ENCODE peak calls at places on chromosomes 1 and 21, in four cellular contexts. One of them, this sample, is unnamed.

GRCh38 chr1:36446261-36446660 is 4.0 kb downstream of the OSCP1 start:
- DNase-seq in H9: peak; percentile 81
- DNase-seq in mesendoderm: peak; percentile 74
- DNase-seq in IMR-90: no peak
- DNase-seq in this sample: peak; percentile 43

GRCh38 chr1:20440785-20441200 is 45.2 kb downstream of the CAMK2N1 start:
- DNase-seq in H9: peak; percentile 83
- DNase-seq in mesendoderm: peak; percentile 80
- DNase-seq in IMR-90: peak; percentile 47
- DNase-seq in this sample: peak; percentile 52

GRCh38 chr1:100045206-100045605 is 75.4 kb downstream of the SLC35A3 start:
- DNase-seq in H9: no peak
- DNase-seq in mesendoderm: no peak
- DNase-seq in IMR-90: no peak
- DNase-seq in this sample: no peak

GRCh38 chr1:204104331-204105222 is 31.7 kb downstream of the SOX13 start:
- DNase-seq in H9: no peak
- DNase-seq in mesendoderm: no peak
- DNase-seq in IMR-90: no peak
- DNase-seq in this sample: peak; percentile 47

GRCh38 chr1:162855461-162856150 is 5.4 kb downstream of the CCDC190 start:
- DNase-seq in H9: no peak
- DNase-seq in mesendoderm: peak; percentile 36
- DNase-seq in IMR-90: peak; percentile 65
- DNase-seq in this sample: no peak

GRCh38 chr1:84972377-84972987 is 24.4 kb downstream of the MCOLN2 start:
- DNase-seq in H9: no peak
- DNase-seq in mesendoderm: no peak
- DNase-seq in IMR-90: no peak
- DNase-seq in this sample: peak; percentile 33

GRCh38 chr1:165281207-165281901 is 75.2 kb downstream of the LMX1A start:
- DNase-seq in H9: no peak
- DNase-seq in mesendoderm: no peak
- DNase-seq in IMR-90: no peak
- DNase-seq in this sample: no peak

GRCh38 chr1:81032973-81033425 is 767.7 kb upstream of the ADGRL2 start:
- DNase-seq in H9: no peak
- DNase-seq in mesendoderm: no peak
- DNase-seq in IMR-90: no peak
- DNase-seq in this sample: no peak

DNA sequence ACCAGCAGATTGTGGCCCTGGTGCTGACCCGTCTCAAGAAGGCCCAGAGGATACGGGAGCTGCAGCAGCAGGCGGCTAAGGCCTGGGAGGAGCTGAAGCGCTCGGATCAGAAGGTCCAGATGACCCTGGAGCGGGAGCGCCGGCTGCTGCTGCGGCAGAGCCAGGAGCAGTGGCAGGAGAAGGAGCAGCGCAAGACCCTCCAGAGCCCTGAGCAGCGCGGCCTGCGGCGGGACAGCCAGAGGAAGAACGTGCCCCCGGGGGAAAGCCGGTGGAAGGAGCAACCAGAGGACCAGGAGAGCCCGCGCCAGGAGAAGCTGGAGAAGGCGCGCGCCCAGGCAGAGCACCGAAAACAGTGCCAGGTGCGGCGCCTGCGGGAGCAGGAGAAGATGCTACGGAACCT is 1.0 kb downstream of the CCDC185 start:
- DNase-seq in H9: no peak
- DNase-seq in mesendoderm: no peak
- DNase-seq in IMR-90: no peak
- DNase-seq in this sample: no peak
- H4K8ac ChIP-seq in H9: no peak overlapping the region
- H4K8ac ChIP-seq in mesendoderm: no peak overlapping the region
- H4K8ac ChIP-seq in IMR-90: no peak overlapping the region
- H4K8ac ChIP-seq in this sample: no peak overlapping the region

DNA sequence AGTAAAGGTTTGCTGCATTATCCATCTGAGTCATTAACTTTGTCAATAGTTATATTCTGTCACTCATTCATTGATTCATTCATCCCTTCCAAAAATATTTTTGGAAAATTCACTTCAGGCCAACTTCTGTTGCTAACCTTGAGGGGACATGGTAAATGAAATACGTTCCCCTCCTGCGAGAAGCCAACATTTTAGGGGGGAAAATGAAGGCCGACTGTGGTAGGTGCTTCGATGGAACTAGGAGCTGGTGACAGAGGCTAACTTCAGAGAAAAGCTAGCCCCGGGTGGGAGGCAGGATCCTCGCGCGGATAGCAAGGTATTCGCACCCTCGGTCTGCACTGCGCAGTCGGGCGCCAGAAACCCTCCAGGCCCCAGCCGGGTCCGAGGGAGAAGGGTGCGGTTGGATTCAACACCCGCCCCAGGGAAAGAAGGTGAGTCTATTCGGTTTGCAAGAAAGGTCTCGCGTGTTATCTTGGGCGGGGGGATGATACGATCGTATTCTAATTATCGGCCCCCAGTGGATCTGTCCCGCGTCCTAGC is 646 bp upstream of the RRP15 start:
- DNase-seq in H9: no peak
- DNase-seq in mesendoderm: no peak
- DNase-seq in IMR-90: no peak
- DNase-seq in this sample: no peak
- H4K8ac ChIP-seq in H9: no peak overlapping the region
- H4K8ac ChIP-seq in mesendoderm: peak overlapping the region; percentile 68
- H4K8ac ChIP-seq in IMR-90: peak overlapping the region; percentile 69
- H4K8ac ChIP-seq in this sample: peak overlapping the region; percentile 95

GRCh38 chr21:36184561-36184960 is 27.9 kb downstream of the DOP1B start:
- DNase-seq in H9: no peak
- DNase-seq in mesendoderm: no peak
- DNase-seq in IMR-90: no peak
- DNase-seq in this sample: no peak
- H4K8ac ChIP-seq in H9: no peak overlapping the region
- H4K8ac ChIP-seq in mesendoderm: no peak overlapping the region
- H4K8ac ChIP-seq in IMR-90: no peak overlapping the region
- H4K8ac ChIP-seq in this sample: no peak overlapping the region

DNA sequence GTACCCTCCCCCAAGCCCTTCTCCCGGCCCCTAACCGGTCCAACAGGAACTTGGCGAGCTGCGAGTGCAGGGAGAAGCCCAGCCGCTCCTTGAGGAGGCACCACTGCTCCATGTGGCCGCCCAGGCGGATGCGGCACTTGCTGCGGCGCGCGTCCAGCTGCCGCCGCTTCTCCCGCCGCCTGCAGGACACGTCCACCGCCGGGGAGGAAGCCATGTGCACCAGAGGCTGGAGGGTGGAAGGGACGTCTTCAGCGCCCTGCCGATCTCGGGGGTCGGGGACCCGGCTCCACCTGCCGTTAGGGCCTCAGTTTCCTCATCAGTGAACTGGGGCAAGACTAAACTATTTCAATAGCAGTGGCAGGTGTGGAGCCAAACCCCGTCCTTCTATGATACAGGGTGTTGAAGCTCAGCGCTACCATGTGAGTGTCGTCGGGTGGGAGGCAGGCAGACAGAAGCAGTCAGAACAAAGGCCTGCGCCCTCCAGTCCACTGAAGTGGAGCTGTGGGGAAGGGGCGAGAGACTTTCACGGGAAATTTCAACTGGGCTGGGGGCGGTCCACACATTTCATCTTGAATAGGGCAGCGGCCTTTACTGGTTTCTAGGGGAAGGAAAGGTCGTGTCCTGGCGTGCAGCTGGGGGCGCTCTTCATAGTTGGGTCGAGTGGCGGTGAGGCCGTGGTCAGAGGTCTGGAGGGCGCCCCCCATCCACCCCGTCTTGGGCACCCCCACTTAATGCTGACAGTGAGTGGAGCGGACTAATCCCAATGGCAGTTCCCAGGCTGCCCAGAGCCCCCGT is 592 bp downstream of the ZNF692 start:
- DNase-seq in H9: peak; percentile 81
- DNase-seq in mesendoderm: peak; percentile 92
- DNase-seq in IMR-90: peak; percentile 64
- DNase-seq in this sample: peak; percentile 80
- H4K8ac ChIP-seq in H9: no peak overlapping the region
- H4K8ac ChIP-seq in mesendoderm: no peak overlapping the region
- H4K8ac ChIP-seq in IMR-90: peak overlapping the region; percentile 94
- H4K8ac ChIP-seq in this sample: peak overlapping the region; percentile 95

DNA sequence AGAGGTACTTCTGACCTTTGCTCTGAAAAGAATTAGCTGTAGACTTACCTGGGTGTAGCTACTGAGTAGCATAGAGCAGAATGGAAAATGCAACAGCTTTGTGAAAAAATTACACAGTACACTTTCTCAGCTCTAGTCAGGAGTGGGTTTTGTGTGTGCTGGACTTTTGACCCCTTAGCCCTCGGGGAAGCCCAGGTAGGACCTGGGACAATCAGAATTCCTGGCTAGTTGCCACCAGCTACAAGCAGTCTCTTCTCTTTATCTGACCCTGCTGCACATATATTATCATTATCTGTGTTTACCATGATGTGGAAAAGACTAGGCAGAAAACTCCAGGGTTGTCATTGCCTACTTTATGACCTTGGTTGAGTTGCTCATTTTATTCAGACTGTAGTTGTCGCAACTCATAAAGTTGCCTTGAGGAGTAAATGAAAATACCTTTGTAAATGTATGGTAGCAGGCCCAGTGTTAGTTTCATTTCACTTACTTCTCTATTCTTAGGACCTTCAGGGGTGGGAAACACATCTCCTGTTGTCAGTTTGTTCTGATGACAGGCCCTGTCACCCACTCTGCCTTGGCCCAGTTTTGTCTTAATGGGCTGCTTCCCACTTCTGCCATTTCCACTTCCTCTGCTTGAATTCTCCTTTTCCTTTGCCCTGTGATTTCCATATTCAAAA is 5.4 kb downstream of the NEK7 start:
- DNase-seq in H9: no peak
- DNase-seq in mesendoderm: no peak
- DNase-seq in IMR-90: no peak
- DNase-seq in this sample: no peak
- H4K8ac ChIP-seq in H9: no peak overlapping the region
- H4K8ac ChIP-seq in mesendoderm: no peak overlapping the region
- H4K8ac ChIP-seq in IMR-90: no peak overlapping the region
- H4K8ac ChIP-seq in this sample: no peak overlapping the region

GRCh38 chr21:44711327-44712202 is at the start of gene TSPEAR:
- DNase-seq in H9: peak; percentile 47
- DNase-seq in mesendoderm: peak; percentile 76
- DNase-seq in IMR-90: no peak
- DNase-seq in this sample: no peak
- H4K8ac ChIP-seq in H9: no peak within 1 kb of the TSS
- H4K8ac ChIP-seq in mesendoderm: no peak within 1 kb of the TSS
- H4K8ac ChIP-seq in IMR-90: no peak within 1 kb of the TSS
- H4K8ac ChIP-seq in this sample: no peak within 1 kb of the TSS

GRCh38 chr1:201513498-201514243 is 6.7 kb upstream of the CSRP1 start:
- DNase-seq in H9: no peak
- DNase-seq in mesendoderm: peak; percentile 87
- DNase-seq in IMR-90: no peak
- DNase-seq in this sample: no peak

GRCh38 chr1:201510734-201511133 is 3.8 kb upstream of the CSRP1 start:
- DNase-seq in H9: no peak
- DNase-seq in mesendoderm: no peak
- DNase-seq in IMR-90: no peak
- DNase-seq in this sample: no peak

GRCh38 chr1:201511396-201511795 is 4.5 kb upstream of the CSRP1 start:
- DNase-seq in H9: no peak
- DNase-seq in mesendoderm: no peak
- DNase-seq in IMR-90: no peak
- DNase-seq in this sample: no peak

GRCh38 chr1:201509601-201510374 is 2.9 kb upstream of the CSRP1 start:
- DNase-seq in H9: no peak
- DNase-seq in mesendoderm: no peak
- DNase-seq in IMR-90: no peak
- DNase-seq in this sample: no peak

GRCh38 chr1:201511925-201512539 is 5.1 kb upstream of the CSRP1 start:
- DNase-seq in H9: peak; percentile 76
- DNase-seq in mesendoderm: peak; percentile 91
- DNase-seq in IMR-90: no peak
- DNase-seq in this sample: peak; percentile 60
- H4K8ac ChIP-seq in H9: no peak overlapping the region
- H4K8ac ChIP-seq in mesendoderm: no peak overlapping the region
- H4K8ac ChIP-seq in IMR-90: peak overlapping the region; percentile 73
- H4K8ac ChIP-seq in this sample: peak overlapping the region; percentile 86

DNA sequence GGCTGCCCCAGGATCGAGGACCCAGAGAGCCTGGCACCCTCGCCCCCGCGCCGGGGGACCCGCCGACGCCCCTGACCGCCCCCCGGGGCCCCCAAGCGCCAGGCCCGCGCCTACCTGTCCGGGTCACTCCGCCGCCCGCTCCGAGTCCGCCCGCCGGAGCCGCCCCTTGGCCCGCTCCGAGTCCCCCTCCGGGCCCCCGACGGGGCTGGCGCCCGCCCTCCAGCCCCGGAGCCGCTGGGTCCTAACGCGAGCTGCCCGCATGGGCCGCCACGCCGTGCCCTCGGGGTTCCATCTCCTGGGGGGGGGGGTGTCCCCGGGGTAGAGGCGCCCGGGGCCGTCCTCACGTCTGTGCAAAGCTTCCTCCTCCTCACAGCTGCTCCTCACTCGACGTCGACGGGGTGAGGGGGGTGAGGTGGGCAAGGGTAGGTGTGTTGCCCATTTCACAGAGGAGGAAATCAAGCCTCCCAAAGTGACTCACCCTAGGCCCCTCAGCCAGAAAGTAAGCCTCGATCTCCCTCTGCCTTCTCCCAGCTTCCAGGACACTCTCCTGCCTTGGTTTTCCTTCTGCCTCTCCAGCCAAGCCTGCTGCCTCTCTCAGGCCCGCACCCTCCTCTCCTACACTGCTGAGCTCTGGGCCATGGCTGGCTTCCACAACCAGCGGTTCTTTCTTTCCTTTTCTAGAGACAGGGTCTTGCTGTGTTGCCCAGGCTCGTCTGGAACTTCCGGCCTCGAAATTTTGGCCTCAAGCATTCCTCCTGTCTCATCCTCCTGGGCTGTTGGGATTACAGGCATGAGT is at the start of gene MFAP2:
- DNase-seq in H9: peak; percentile 59
- DNase-seq in mesendoderm: peak; percentile 59
- DNase-seq in IMR-90: no peak
- DNase-seq in this sample: peak; percentile 40
- H4K8ac ChIP-seq in H9: no peak within 1 kb of the TSS
- H4K8ac ChIP-seq in mesendoderm: peak within 1 kb of the TSS; percentile 16
- H4K8ac ChIP-seq in IMR-90: no peak within 1 kb of the TSS
- H4K8ac ChIP-seq in this sample: peak within 1 kb of the TSS; percentile 41

DNA sequence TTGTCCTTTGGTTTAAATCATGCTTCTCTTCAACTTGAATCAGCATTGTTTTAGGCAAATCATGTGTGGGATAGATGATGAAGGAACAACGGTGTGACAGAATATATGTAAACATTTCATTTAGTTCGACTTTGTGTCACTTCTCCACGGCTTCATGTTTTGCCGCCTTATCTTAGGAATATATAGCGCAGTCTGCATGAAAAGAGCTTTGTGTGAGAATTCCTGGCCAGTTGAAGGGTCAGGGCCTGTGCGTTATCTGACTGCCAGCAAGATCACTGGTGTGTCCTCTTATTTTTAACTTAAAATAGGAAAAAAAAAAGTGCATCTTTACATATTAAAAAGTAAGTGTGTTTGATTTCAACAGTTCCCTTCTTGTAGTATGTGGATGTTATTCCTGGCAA is 465.1 kb downstream of the USP25 start:
- DNase-seq in H9: no peak
- DNase-seq in mesendoderm: no peak
- DNase-seq in IMR-90: peak; percentile 17
- DNase-seq in this sample: peak; percentile 22
- H4K8ac ChIP-seq in H9: no peak overlapping the region
- H4K8ac ChIP-seq in mesendoderm: no peak overlapping the region
- H4K8ac ChIP-seq in IMR-90: peak overlapping the region; percentile 42
- H4K8ac ChIP-seq in this sample: no peak overlapping the region